ENCODE peak calls at places on chromosomes 2 and 18, in ten cellular contexts. X, H, Q, W, D, T, Z, N, B and U are unnamed samples.

GRCh38 chr18:5058768-5059539 is 138.1 kb downstream of the AKAIN1 start:
- DNase-seq in N (no peak), X (peak; percentile 17), B (no peak), W (no peak), Z (no peak), H (no peak), Q (no peak), T (no peak), D (no peak), U (peak; percentile 15)

GRCh38 chr2:179275280-179276013 is 10.8 kb upstream of the SESTD1 start:
- DNase-seq in X (no peak), Q (no peak), D (no peak), H (no peak), W (no peak), N (no peak), B (peak; percentile 79), T (no peak), Z (no peak), U (no peak)

GRCh38 chr2:201348758-201349157 is 8.4 kb downstream of the FLACC1 start:
- DNase-seq in B (no peak), D (no peak), W (no peak), Q (no peak), Z (no peak), T (no peak), N (no peak), H (no peak), X (no peak), U (no peak)

GRCh38 chr18:49274188-49274714 is 186.2 kb downstream of the DYM start:
- DNase-seq in T (no peak), Q (no peak), X (no peak), N (no peak), W (no peak), B (peak; percentile 68), D (peak; percentile 1), Z (no peak), H (no peak), U (no peak)

GRCh38 chr2:235553291-235553690 is 59.4 kb downstream of the AGAP1 start:
- DNase-seq in H (no peak), D (no peak), W (no peak), B (no peak), Q (no peak), T (no peak), N (no peak), Z (no peak), X (no peak), U (peak; percentile 23)

GRCh38 chr2:65056990-65057375 is 767 bp downstream of the CEP68 start:
- DNase-seq in T (no peak), N (no peak), X (no peak), B (no peak), W (peak; percentile 82), D (no peak), Q (no peak), Z (no peak), H (no peak), U (no peak)

GRCh38 chr2:118124293-118124891 is 36.1 kb downstream of the INSIG2 start:
- DNase-seq in W (no peak), T (no peak), D (no peak), N (no peak), Z (no peak), H (no peak), Q (no peak), B (no peak), X (no peak), U (no peak)

GRCh38 chr2:2590796-2591541 is 259.9 kb upstream of the MYT1L start:
- DNase-seq in H (no peak), Q (no peak), B (no peak), X (no peak), Z (no peak), W (no peak), T (no peak), D (no peak), N (peak; percentile 18), U (no peak)

GRCh38 chr2:216918088-216918680 is 58.3 kb upstream of the TNP1 start:
- DNase-seq in Z (no peak), Q (peak; percentile 10), B (peak; percentile 90), N (no peak), X (peak; percentile 32), D (peak; percentile 13), T (no peak), H (no peak), W (no peak), U (peak; percentile 27)

GRCh38 chr2:50444286-50444685 is 587.6 kb downstream of the NRXN1 start:
- DNase-seq in Q (no peak), N (no peak), D (no peak), T (no peak), Z (no peak), W (no peak), X (no peak), H (no peak), B (no peak), U (no peak)

GRCh38 chr2:116754371-116755101 is 1060.0 kb upstream of the DDX18 start:
- DNase-seq in W (no peak), Z (no peak), T (no peak), X (no peak), H (no peak), N (no peak), B (no peak), Q (no peak), D (no peak), U (peak; percentile 45)

GRCh38 chr2:129765326-129766158 is 213.9 kb upstream of the RAB6C start:
- DNase-seq in D (no peak), B (no peak), Z (no peak), T (no peak), X (no peak), Q (no peak), W (no peak), H (no peak), N (peak; percentile 52), U (no peak)

GRCh38 chr2:142875642-142876041 is 1.8 kb upstream of the KYNU start:
- DNase-seq in D (no peak), Z (no peak), B (peak; percentile 41), N (no peak), T (no peak), X (no peak), H (no peak), Q (no peak), W (no peak), U (no peak)

GRCh38 chr2:142879191-142879590 is 1.7 kb downstream of the KYNU start:
- DNase-seq in T (no peak), W (peak; percentile 45), Q (no peak), B (no peak), X (no peak), Z (no peak), H (no peak), N (no peak), D (no peak), U (no peak)

GRCh38 chr2:142876423-142876822 is 1.0 kb upstream of the KYNU start:
- DNase-seq in Z (no peak), T (no peak), Q (no peak), W (no peak), H (no peak), N (no peak), D (no peak), X (no peak), B (peak; percentile 34), U (no peak)

GRCh38 chr2:142878061-142878741 is 737 bp downstream of the KYNU start:
- DNase-seq in D (no peak), W (peak; percentile 55), X (no peak), Q (no peak), N (no peak), Z (no peak), T (no peak), B (no peak), H (no peak), U (no peak)

GRCh38 chr2:142877265-142877756 is at the start of gene KYNU:
- DNase-seq in X (no peak), N (no peak), D (no peak), T (no peak), B (peak; percentile 33), Z (no peak), H (no peak), Q (no peak), W (peak; percentile 65), U (no peak)
- H3K27ac ChIP-seq in X (no peak within 1 kb of the TSS), N (no peak within 1 kb of the TSS), D (no peak within 1 kb of the TSS), T (no peak within 1 kb of the TSS), B (no peak within 1 kb of the TSS), Z (no peak within 1 kb of the TSS), H (peak within 1 kb of the TSS; percentile 85), Q (no peak within 1 kb of the TSS), W (peak within 1 kb of the TSS; percentile 6), U (no peak within 1 kb of the TSS)

GRCh38 chr2:241009191-241009590 is 10.8 kb downstream of the SNED1 start:
- DNase-seq in W (no peak), N (peak; percentile 54), X (no peak), T (no peak), H (no peak), B (no peak), D (no peak), Z (peak; percentile 62), Q (no peak), U (no peak)
- H3K4me3 ChIP-seq in W (no peak overlapping the region), N (peak overlapping the region; percentile 30), X (peak overlapping the region; percentile 53), T (no peak overlapping the region), H (no peak overlapping the region), B (no peak overlapping the region), D (no peak overlapping the region), Z (no peak overlapping the region), Q (no peak overlapping the region), U (no peak overlapping the region)

GRCh38 chr2:58879834-58880233 is 638.7 kb upstream of the FANCL start:
- DNase-seq in H (no peak), X (no peak), D (no peak), Q (no peak), N (no peak), Z (no peak), B (no peak), W (no peak), T (no peak), U (no peak)
- H3K27me3 ChIP-seq in H (no peaks in the 10 kb centered on the region), X (no peaks in the 10 kb centered on the region), D (peaks cover 7% of the 10 kb centered on the region), Q (no peaks in the 10 kb centered on the region), N (no peaks in the 10 kb centered on the region), Z (no peaks in the 10 kb centered on the region), B (peaks cover 3% of the 10 kb centered on the region), W (peaks cover 3% of the 10 kb centered on the region), T (no peaks in the 10 kb centered on the region), U (no peaks in the 10 kb centered on the region)

DNA sequence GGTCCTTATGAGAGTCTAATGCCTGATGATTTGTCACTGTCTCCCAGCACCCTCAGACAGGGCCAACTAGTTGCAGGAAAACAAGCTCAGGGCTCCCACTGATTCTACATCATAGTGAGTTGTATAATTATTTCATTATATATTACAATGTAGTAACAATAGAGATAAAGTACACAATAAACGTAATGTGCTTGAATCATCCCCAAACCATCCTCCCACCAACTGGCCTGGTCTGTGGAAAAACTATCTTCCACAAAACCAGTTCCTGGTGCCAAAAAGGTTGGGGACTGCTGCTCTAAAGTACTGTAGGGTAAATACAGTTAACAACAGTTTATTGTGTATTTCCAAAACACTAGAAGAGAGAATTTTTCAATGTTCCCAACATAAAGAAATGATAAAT is 91.8 kb upstream of the TFCP2L1 start:
- DNase-seq in B (peak; percentile 74), D (no peak), X (no peak), N (no peak), H (no peak), T (no peak), Q (no peak), Z (no peak), W (no peak), U (no peak)
- H3K27ac ChIP-seq in B (no peak overlapping the region), D (no peak overlapping the region), X (no peak overlapping the region), N (no peak overlapping the region), H (no peak overlapping the region), T (no peak overlapping the region), Q (no peak overlapping the region), Z (no peak overlapping the region), W (no peak overlapping the region), U (no peak overlapping the region)